ENCODE peak calls at places on chromosomes 12 and 14, in eight cellular contexts. A is IMR-90, F is breast epithelium, N is cardiac muscle cell, Z is prostate gland, S is gastrocnemius medialis, B is right lobe of liver, G is H9. X is an unnamed sample. For H3K4me1, the result is how much of the 10 kb centered on the place peaks cover.

GRCh38 chr12:24861751-24862575 is 86.9 kb downstream of the BCAT1 start:
- DNase-seq in B (no peak), Z (no peak), G (no peak), A (peak), F (no peak), S (no peak), N (peak), X (no peak)

GRCh38 chr12:68374315-68374982 is 42.3 kb upstream of the MDM1 start:
- DNase-seq in G (no peak), F (no peak), Z (no peak), S (peak), A (no peak), B (no peak), N (no peak), X (no peak)

GRCh38 chr14:31895206-31895605 is 181.9 kb upstream of the ARHGAP5 start:
- DNase-seq in N (peak), F (no peak), A (peak), B (no peak), Z (no peak), S (no peak), G (no peak), X (no peak)

GRCh38 chr12:123761841-123762714 is at the start of gene DNAH10:
- DNase-seq in S (no peak), A (no peak), F (no peak), B (no peak), G (peak), Z (no peak), N (peak), X (no peak)

GRCh38 chr14:24132061-24132685 is 1.7 kb downstream of the FITM1 start:
- DNase-seq in F (peak), B (peak), G (no peak), Z (no peak), N (no peak), S (no peak), A (no peak), X (no peak)

GRCh38 chr12:109736552-109737108 is 23.0 kb downstream of the FAM222A start:
- DNase-seq in F (no peak), B (peak), A (peak), G (peak), N (peak), Z (no peak), S (no peak), X (peak)

GRCh38 chr12:17326649-17327048 is 720.7 kb upstream of the LMO3 start:
- DNase-seq in A (no peak), Z (no peak), F (no peak), N (no peak), G (no peak), S (no peak), B (no peak), X (no peak)

GRCh38 chr14:68819260-68819691 is 26.4 kb upstream of the ZFP36L1 start:
- DNase-seq in N (peak), Z (no peak), S (no peak), F (peak), G (peak), A (peak), B (peak), X (no peak)

GRCh38 chr12:25840678-25841077 is 117.8 kb upstream of the RASSF8 start:
- DNase-seq in A (peak), N (peak), S (no peak), G (no peak), F (no peak), B (no peak), Z (no peak), X (no peak)

GRCh38 chr14:96843137-96843536 is 46.0 kb downstream of the VRK1 start:
- DNase-seq in B (no peak), Z (no peak), G (no peak), S (no peak), N (no peak), F (no peak), A (no peak), X (no peak)

GRCh38 chr14:105473677-105474477 is 744 bp upstream of the CRIP2 start:
- DNase-seq in B (peak), A (peak), S (no peak), F (peak), Z (peak), N (peak), G (peak), X (peak)

GRCh38 chr12:67966560-67966959 is 22.7 kb upstream of the IFNG-AS1 start:
- DNase-seq in F (no peak), N (no peak), Z (no peak), A (no peak), B (no peak), S (no peak), G (no peak), X (no peak)

GRCh38 chr12:46256942-46257341 is 11.9 kb downstream of the SLC38A1 start:
- DNase-seq in A (no peak), B (no peak), N (no peak), Z (no peak), S (no peak), F (no peak), G (no peak), X (no peak)

GRCh38 chr12:46259713-46260112 is 9.1 kb downstream of the SLC38A1 start:
- DNase-seq in Z (no peak), N (no peak), F (no peak), A (no peak), G (no peak), B (no peak), S (no peak), X (no peak)

GRCh38 chr12:46260153-46260912 is 8.5 kb downstream of the SLC38A1 start:
- DNase-seq in F (no peak), A (peak), Z (no peak), N (peak), B (no peak), S (peak), G (no peak), X (no peak)

GRCh38 chr12:46259071-46259470 is 9.8 kb downstream of the SLC38A1 start:
- DNase-seq in Z (peak), N (no peak), S (no peak), F (no peak), B (no peak), G (no peak), A (no peak), X (no peak)

GRCh38 chr12:46258129-46258528 is 10.7 kb downstream of the SLC38A1 start:
- DNase-seq in S (no peak), F (no peak), Z (no peak), N (no peak), B (no peak), A (no peak), G (no peak), X (no peak)
- H3K4me1 ChIP-seq in S (under half), F (under half), Z (under half), N (under half), B (under half), A (under half), G (under half), X (half or more)

GRCh38 chr12:106888348-106888970 is 67.2 kb upstream of the TMEM263 start:
- DNase-seq in F (no peak), N (no peak), Z (no peak), G (no peak), A (no peak), S (no peak), B (no peak), X (no peak)
- H3K4me1 ChIP-seq in F (under half), N (under half), Z (under half), G (under half), A (under half), S (under half), B (under half), X (under half)

GRCh38 chr12:54134395-54134794 is 54.4 kb downstream of the SMUG1 start:
- DNase-seq in G (no peak), A (no peak), Z (no peak), B (no peak), S (no peak), N (no peak), F (no peak), X (no peak)
- H3K4me1 ChIP-seq in G (under half), A (under half), Z (under half), B (under half), S (under half), N (under half), F (under half), X (under half)

GRCh38 chr14:40909906-40910305 is 696.8 kb upstream of the LRFN5 start:
- DNase-seq in B (no peak), G (no peak), N (no peak), Z (no peak), S (no peak), A (no peak), F (no peak), X (no peak)
- H3K4me1 ChIP-seq in B (under half), G (under half), N (under half), Z (under half), S (under half), A (under half), F (under half), X (under half)

GRCh38 chr14:104421892-104422291 is 157.7 kb upstream of the C14orf180 start:
- DNase-seq in B (no peak), N (no peak), A (no peak), F (no peak), G (peak), S (no peak), Z (no peak), X (no peak)

GRCh38 chr14:104422301-104423223 is 157.0 kb upstream of the C14orf180 start:
- DNase-seq in B (peak), F (no peak), Z (peak), N (no peak), G (no peak), A (no peak), S (no peak), X (no peak)

GRCh38 chr14:104419865-104420458 is 159.6 kb upstream of the C14orf180 start:
- DNase-seq in G (peak), Z (no peak), S (no peak), F (no peak), A (no peak), N (no peak), B (no peak), X (no peak)

GRCh38 chr14:104421401-104421821 is 158.2 kb upstream of the C14orf180 start:
- DNase-seq in Z (no peak), F (no peak), N (no peak), G (peak), S (no peak), B (peak), A (no peak), X (no peak)

GRCh38 chr14:104420990-104421389 is 158.6 kb upstream of the C14orf180 start:
- DNase-seq in N (no peak), S (no peak), Z (no peak), G (peak), F (no peak), B (no peak), A (no peak), X (no peak)
- H3K4me1 ChIP-seq in N (under half), S (under half), Z (under half), G (under half), F (under half), B (under half), A (under half), X (under half)

DNA sequence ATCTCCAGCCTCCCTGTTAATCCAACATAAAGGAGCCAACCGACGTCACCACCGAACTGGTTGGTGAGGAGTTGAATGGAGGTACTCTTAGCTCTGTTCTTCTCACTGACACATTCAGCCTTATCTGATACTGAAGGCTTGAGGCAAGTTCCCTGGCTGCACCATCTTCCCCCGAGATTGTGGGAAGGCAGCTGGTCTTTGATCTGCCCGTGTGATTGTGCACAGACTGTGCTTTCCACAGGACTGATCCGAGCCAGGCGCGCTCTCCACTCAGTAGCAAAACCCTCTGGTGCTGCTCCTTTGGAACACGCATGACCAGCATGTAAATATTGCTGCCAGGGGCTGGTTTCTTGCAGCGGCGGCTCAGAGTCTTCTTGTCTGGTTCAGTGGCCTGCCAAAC is 30.1 kb upstream of the DLK1 start:
- DNase-seq in A (no peak), B (no peak), N (peak), Z (no peak), S (no peak), F (no peak), G (no peak), X (no peak)
- H3K4me1 ChIP-seq in A (under half), B (under half), N (under half), Z (under half), S (under half), F (under half), G (under half), X (under half)

X was measured in tibial artery.